ENCODE peak calls at places on chromosomes 3 and 15, in nine cellular contexts. O is anterior cingulate cortex, V is activated T-cell treated with anti-CD3 and anti-CD28 coated beads for 4 hours, F is HEK293T, E is NCI-H1436, U is transverse colon, P is RWPE1, Q is skeletal muscle cell, I is lung microvascular endothelial cell. N is an unnamed sample.

GRCh38 chr3:157190242-157190876 is 30.4 kb upstream of the CCNL1 start:
- DNase-seq in O (no peak), V (no peak), F (no peak), E (no peak), U (no peak), P (no peak), Q (peak; percentile 27), I (no peak), N (no peak)

GRCh38 chr3:171783626-171784025 is 26.7 kb downstream of the PLD1 start:
- DNase-seq in O (no peak), V (no peak), F (no peak), E (no peak), U (no peak), P (no peak), Q (no peak), I (no peak), N (no peak)

GRCh38 chr3:15206662-15207576 is 873 bp downstream of the CAPN7 start:
- DNase-seq in O (no peak), V (no peak), F (peak; percentile 29), E (no peak), U (peak; percentile 36), P (peak; percentile 33), Q (no peak), I (peak; percentile 63), N (no peak)

GRCh38 chr3:30553641-30554316 is 52.6 kb upstream of the TGFBR2 start:
- DNase-seq in O (no peak), V (no peak), F (no peak), E (no peak), U (no peak), P (no peak), Q (no peak), I (no peak), N (no peak)

GRCh38 chr3:82067420-82067819 is 306.0 kb upstream of the GBE1 start:
- DNase-seq in O (no peak), V (no peak), F (no peak), E (no peak), U (no peak), P (no peak), Q (no peak), I (no peak), N (no peak)

GRCh38 chr3:96960661-96961330 is 146.4 kb downstream of the EPHA6 start:
- DNase-seq in O (no peak), V (no peak), F (no peak), E (no peak), U (no peak), P (peak; percentile 40), Q (no peak), I (no peak), N (no peak)

GRCh38 chr3:132284756-132285619 is 32.2 kb upstream of the ACP3 start:
- DNase-seq in O (no peak), V (no peak), F (no peak), E (no peak), U (no peak), P (no peak), Q (no peak), I (no peak), N (peak; percentile 72)

GRCh38 chr3:29286841-29287240 is 6.0 kb downstream of the RBMS3 start:
- DNase-seq in O (no peak), V (no peak), F (no peak), E (no peak), U (no peak), P (no peak), Q (peak; percentile 76), I (peak; percentile 79), N (no peak)

GRCh38 chr3:105845488-105845887 is 23.3 kb downstream of the CBLB start:
- DNase-seq in O (no peak), V (no peak), F (no peak), E (no peak), U (no peak), P (no peak), Q (no peak), I (no peak), N (no peak)

GRCh38 chr3:40972350-40972749 is 227.0 kb upstream of the CTNNB1 start:
- DNase-seq in O (no peak), V (no peak), F (no peak), E (no peak), U (no peak), P (no peak), Q (no peak), I (no peak), N (no peak)

GRCh38 chr15:88627463-88627862 is 6.3 kb downstream of the AEN start:
- DNase-seq in O (no peak), V (no peak), F (no peak), E (no peak), U (peak; percentile 71), P (no peak), Q (no peak), I (no peak), N (no peak)

GRCh38 chr3:66370179-66370578 is 130.6 kb downstream of the LRIG1 start:
- DNase-seq in O (no peak), V (no peak), F (no peak), E (no peak), U (no peak), P (no peak), Q (no peak), I (no peak), N (peak; percentile 82)

GRCh38 chr15:25235391-25235790 is 203.4 kb downstream of the UBE3A start:
- DNase-seq in O (no peak), V (no peak), F (no peak), E (no peak), U (no peak), P (no peak), Q (no peak), I (no peak), N (no peak)

GRCh38 chr3:152307829-152308474 is 39.2 kb downstream of the MBNL1 start:
- DNase-seq in O (no peak), V (no peak), F (no peak), E (no peak), U (no peak), P (no peak), Q (no peak), I (no peak), N (no peak)

GRCh38 chr3:72238836-72239235 is 453.9 kb upstream of the PROK2 start:
- DNase-seq in O (no peak), V (no peak), F (no peak), E (no peak), U (no peak), P (no peak), Q (no peak), I (no peak), N (no peak)

GRCh38 chr3:126112531-126113237 is 28.8 kb upstream of the SLC41A3 start:
- DNase-seq in O (no peak), V (no peak), F (no peak), E (no peak), U (peak; percentile 1), P (no peak), Q (no peak), I (no peak), N (no peak)

GRCh38 chr3:169150874-169151273 is 512.6 kb downstream of the MECOM start:
- DNase-seq in O (no peak), V (no peak), F (no peak), E (no peak), U (no peak), P (no peak), Q (no peak), I (no peak), N (no peak)

GRCh38 chr15:31051646-31052045 is 49.9 kb downstream of the TRPM1 start:
- DNase-seq in O (no peak), V (no peak), F (no peak), E (no peak), U (no peak), P (no peak), Q (no peak), I (no peak), N (no peak)

GRCh38 chr15:87609909-87610308 is 646.6 kb downstream of the NTRK3 start:
- DNase-seq in O (no peak), V (no peak), F (no peak), E (no peak), U (no peak), P (no peak), Q (no peak), I (no peak), N (no peak)

GRCh38 chr3:58900372-58900771 is 149.5 kb downstream of the CFAP20DC start:
- DNase-seq in O (no peak), V (no peak), F (no peak), E (no peak), U (no peak), P (no peak), Q (no peak), I (no peak), N (no peak)

GRCh38 chr3:55091381-55092225 is 163.7 kb upstream of the LRTM1 start:
- DNase-seq in O (no peak), V (no peak), F (no peak), E (no peak), U (no peak), P (no peak), Q (peak; percentile 22), I (no peak), N (no peak)

GRCh38 chr15:31487811-31488436 is 161.3 kb downstream of the KLF13 start:
- DNase-seq in O (no peak), V (no peak), F (no peak), E (no peak), U (no peak), P (peak; percentile 18), Q (no peak), I (peak; percentile 31), N (no peak)

GRCh38 chr15:89812847-89813320 is 1.8 kb downstream of the ANPEP start:
- DNase-seq in O (no peak), V (no peak), F (no peak), E (no peak), U (no peak), P (no peak), Q (no peak), I (no peak), N (peak; percentile 59)

GRCh38 chr3:161415506-161416231 is 44.4 kb upstream of the SPTSSB start:
- DNase-seq in O (no peak), V (no peak), F (no peak), E (no peak), U (no peak), P (peak; percentile 48), Q (peak; percentile 84), I (peak; percentile 93), N (peak; percentile 46)

GRCh38 chr3:11558002-11558401 is 85.7 kb downstream of the VGLL4 start:
- DNase-seq in O (no peak), V (no peak), F (no peak), E (no peak), U (no peak), P (peak; percentile 71), Q (peak; percentile 66), I (peak; percentile 60), N (peak; percentile 48)

GRCh38 chr3:133956333-133956732 is 60.7 kb upstream of the RAB6B start:
- DNase-seq in O (no peak), V (no peak), F (no peak), E (no peak), U (no peak), P (no peak), Q (no peak), I (no peak), N (no peak)

GRCh38 chr3:50392101-50392715 is 32.9 kb upstream of the TMEM115 start:
- DNase-seq in O (no peak), V (no peak), F (no peak), E (no peak), U (no peak), P (no peak), Q (no peak), I (no peak), N (no peak)

GRCh38 chr3:53218136-53218535 is 37.7 kb downstream of the TKT start:
- DNase-seq in O (no peak), V (no peak), F (no peak), E (no peak), U (no peak), P (no peak), Q (no peak), I (no peak), N (no peak)

GRCh38 chr3:25430942-25431570 is 3.0 kb downstream of the RARB start:
- DNase-seq in O (no peak), V (no peak), F (no peak), E (no peak), U (no peak), P (no peak), Q (no peak), I (no peak), N (no peak)

GRCh38 chr15:77839970-77840609 is 207.4 kb upstream of the LINGO1 start:
- DNase-seq in O (no peak), V (no peak), F (no peak), E (no peak), U (no peak), P (no peak), Q (no peak), I (no peak), N (no peak)

GRCh38 chr15:35442734-35443133 is 103.2 kb downstream of the DPH6 start:
- DNase-seq in O (no peak), V (no peak), F (no peak), E (no peak), U (no peak), P (no peak), Q (no peak), I (no peak), N (no peak)